ENCODE peak calls at places on chromosomes 16 and 17, in eight cellular contexts. D is mucosa of descending colon, N is cardiac fibroblast, E is fibroblast of lung, W is BJ, M is foreskin fibroblast, L is AG04450, U is left ventricle myocardium inferior. B is an unnamed sample.

GRCh38 chr16:58105619-58106018 is 23.6 kb downstream of the CFAP20 start:
- DNase-seq in D (no peak), N (no peak), E (no peak), W (no peak), M (no peak), L (no peak), U (no peak), B (no peak)

GRCh38 chr17:77426676-77427386 is 286.1 kb downstream of the SEC14L1 start:
- DNase-seq in D (no peak), N (no peak), E (no peak), W (no peak), M (no peak), L (no peak), U (no peak), B (no peak)

GRCh38 chr16:54143934-54144333 is 142.7 kb downstream of the IRX3 start:
- DNase-seq in D (no peak), N (no peak), E (no peak), W (no peak), M (no peak), L (no peak), U (no peak), B (no peak)

GRCh38 chr17:71550675-71551074 is 570.1 kb upstream of the SOX9 start:
- DNase-seq in D (no peak), N (no peak), E (no peak), W (no peak), M (no peak), L (no peak), U (no peak), B (no peak)

GRCh38 chr16:56689171-56689570 is 6.9 kb downstream of the MT1X start:
- DNase-seq in D (no peak), N (peak), E (no peak), W (no peak), M (no peak), L (no peak), U (no peak), B (no peak)

GRCh38 chr17:28364665-28365363 is at the start of gene SEBOX:
- DNase-seq in D (no peak), N (no peak), E (no peak), W (no peak), M (no peak), L (no peak), U (no peak), B (no peak)

GRCh38 chr16:11207646-11208045 is 48.4 kb downstream of the SOCS1 start:
- DNase-seq in D (no peak), N (peak), E (no peak), W (no peak), M (no peak), L (no peak), U (no peak), B (no peak)

GRCh38 chr17:1168537-1169234 is 11.1 kb downstream of the ABR start:
- DNase-seq in D (no peak), N (no peak), E (no peak), W (no peak), M (no peak), L (no peak), U (no peak), B (no peak)

GRCh38 chr16:13936596-13937081 is 16.7 kb downstream of the ERCC4 start:
- DNase-seq in D (no peak), N (peak), E (peak), W (no peak), M (peak), L (no peak), U (no peak), B (peak)

GRCh38 chr16:49776085-49776501 is 79.8 kb downstream of the ZNF423 start:
- DNase-seq in D (no peak), N (peak), E (no peak), W (no peak), M (no peak), L (no peak), U (peak), B (no peak)

GRCh38 chr17:75683467-75684041 is 16.4 kb downstream of the SAP30BP start:
- DNase-seq in D (no peak), N (peak), E (peak), W (no peak), M (peak), L (no peak), U (no peak), B (peak)

GRCh38 chr17:57612202-57613071 is 132.7 kb downstream of the CCDC182 start:
- DNase-seq in D (no peak), N (no peak), E (no peak), W (no peak), M (no peak), L (no peak), U (no peak), B (no peak)

GRCh38 chr17:7307686-7308624 is 527 bp downstream of the EIF5A start:
- DNase-seq in D (peak), N (peak), E (peak), W (no peak), M (peak), L (no peak), U (peak), B (no peak)

GRCh38 chr16:5378531-5378930 is 280.9 kb upstream of the EEF2KMT start:
- DNase-seq in D (no peak), N (no peak), E (no peak), W (no peak), M (no peak), L (no peak), U (no peak), B (no peak)

GRCh38 chr16:73071131-73071940 is 23.4 kb upstream of the ZFHX3 start:
- DNase-seq in D (peak), N (peak), E (peak), W (no peak), M (peak), L (no peak), U (peak), B (peak)

GRCh38 chr16:77553130-77553529 is 118.3 kb upstream of the ADAMTS18 start:
- DNase-seq in D (no peak), N (no peak), E (no peak), W (no peak), M (no peak), L (no peak), U (no peak), B (no peak)

GRCh38 chr17:31472137-31472536 is 80.7 kb downstream of the RAB11FIP4 start:
- DNase-seq in D (no peak), N (no peak), E (no peak), W (no peak), M (no peak), L (no peak), U (no peak), B (no peak)

GRCh38 chr16:78485188-78485898 is 385.9 kb downstream of the WWOX start:
- DNase-seq in D (no peak), N (no peak), E (no peak), W (no peak), M (no peak), L (no peak), U (no peak), B (no peak)

GRCh38 chr17:29778936-29779811 is 150.9 kb downstream of the SSH2 start:
- DNase-seq in D (no peak), N (peak), E (peak), W (no peak), M (peak), L (no peak), U (peak), B (peak)

GRCh38 chr16:11100239-11100750 is 155.7 kb downstream of the SOCS1 start:
- DNase-seq in D (no peak), N (peak), E (peak), W (peak), M (peak), L (peak), U (peak), B (peak)

GRCh38 chr16:66618588-66618987 is 14.1 kb downstream of the CMTM3 start:
- DNase-seq in D (no peak), N (peak), E (peak), W (peak), M (peak), L (peak), U (no peak), B (peak)

GRCh38 chr16:3007957-3008748 is 4.6 kb upstream of the CLDN9 start:
- DNase-seq in D (no peak), N (no peak), E (no peak), W (no peak), M (no peak), L (no peak), U (peak), B (no peak)

GRCh38 chr17:50177983-50178834 is 12.4 kb downstream of the SGCA start:
- DNase-seq in D (peak), N (peak), E (peak), W (peak), M (peak), L (peak), U (peak), B (peak)

GRCh38 chr16:31138621-31139578 is 3.4 kb upstream of the PRSS8 start:
- DNase-seq in D (peak), N (peak), E (peak), W (peak), M (peak), L (no peak), U (peak), B (peak)

GRCh38 chr16:88940196-88941050 is 36.6 kb downstream of the CBFA2T3 start:
- DNase-seq in D (peak), N (no peak), E (no peak), W (no peak), M (peak), L (no peak), U (no peak), B (no peak)

GRCh38 chr17:2055494-2056220 is 754 bp downstream of the HIC1 start:
- DNase-seq in D (peak), N (peak), E (peak), W (no peak), M (peak), L (no peak), U (no peak), B (no peak)

GRCh38 chr17:59440757-59441458 is 109.5 kb downstream of the YPEL2 start:
- DNase-seq in D (peak), N (peak), E (peak), W (no peak), M (peak), L (peak), U (peak), B (peak)

GRCh38 chr16:69823831-69824563 is 61.9 kb downstream of the WWP2 start:
- DNase-seq in D (no peak), N (peak), E (no peak), W (no peak), M (no peak), L (no peak), U (peak), B (no peak)

GRCh38 chr17:35557353-35557752 is 3.3 kb downstream of the SLFN14 start:
- DNase-seq in D (no peak), N (no peak), E (no peak), W (no peak), M (no peak), L (no peak), U (no peak), B (no peak)

GRCh38 chr17:35555695-35556094 is 4.9 kb downstream of the SLFN14 start:
- DNase-seq in D (no peak), N (no peak), E (no peak), W (no peak), M (no peak), L (no peak), U (no peak), B (no peak)

GRCh38 chr17:35559495-35559894 is 1.1 kb downstream of the SLFN14 start:
- DNase-seq in D (no peak), N (no peak), E (no peak), W (no peak), M (no peak), L (no peak), U (no peak), B (no peak)

GRCh38 chr17:35560703-35561102 is at the start of gene SLFN14:
- DNase-seq in D (no peak), N (no peak), E (no peak), W (no peak), M (no peak), L (no peak), U (no peak), B (no peak)
- H3K4me3 ChIP-seq in D (no peak), N (no peak), E (no peak), W (no peak), M (no peak), L (no peak), U (no peak), B (no peak)

DNA sequence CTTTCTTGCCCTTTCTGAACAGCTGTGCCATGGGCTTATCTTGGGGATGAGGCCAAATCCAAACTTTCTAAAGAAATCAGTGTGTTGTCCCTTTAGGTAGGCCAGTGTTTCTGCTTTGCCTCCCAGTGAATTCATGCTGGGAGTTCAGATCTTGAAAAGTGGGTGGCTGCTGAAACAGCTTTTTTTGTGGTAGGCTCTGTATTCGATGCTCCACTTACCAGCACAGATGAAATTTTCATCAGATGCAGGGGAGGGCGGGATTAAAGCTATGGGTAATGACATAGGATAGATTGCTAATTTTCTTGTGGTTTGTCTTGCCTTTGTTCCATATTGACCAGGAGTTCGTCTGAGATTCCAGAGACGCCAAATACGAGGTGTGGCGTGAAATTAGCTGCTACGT is 2.8 kb downstream of the SOCS7 start:
- DNase-seq in D (no peak), N (no peak), E (no peak), W (no peak), M (no peak), L (no peak), U (no peak), B (no peak)
- H3K4me3 ChIP-seq in D (no peak), N (no peak), E (peak), W (no peak), M (peak), L (peak), U (peak), B (no peak)

GRCh38 chr17:80647746-80648145 is 103.1 kb downstream of the RPTOR start:
- DNase-seq in D (no peak), N (peak), E (peak), W (peak), M (peak), L (peak), U (no peak), B (peak)
- H3K4me3 ChIP-seq in D (no peak), N (no peak), E (no peak), W (no peak), M (no peak), L (no peak), U (no peak), B (peak)

DNA sequence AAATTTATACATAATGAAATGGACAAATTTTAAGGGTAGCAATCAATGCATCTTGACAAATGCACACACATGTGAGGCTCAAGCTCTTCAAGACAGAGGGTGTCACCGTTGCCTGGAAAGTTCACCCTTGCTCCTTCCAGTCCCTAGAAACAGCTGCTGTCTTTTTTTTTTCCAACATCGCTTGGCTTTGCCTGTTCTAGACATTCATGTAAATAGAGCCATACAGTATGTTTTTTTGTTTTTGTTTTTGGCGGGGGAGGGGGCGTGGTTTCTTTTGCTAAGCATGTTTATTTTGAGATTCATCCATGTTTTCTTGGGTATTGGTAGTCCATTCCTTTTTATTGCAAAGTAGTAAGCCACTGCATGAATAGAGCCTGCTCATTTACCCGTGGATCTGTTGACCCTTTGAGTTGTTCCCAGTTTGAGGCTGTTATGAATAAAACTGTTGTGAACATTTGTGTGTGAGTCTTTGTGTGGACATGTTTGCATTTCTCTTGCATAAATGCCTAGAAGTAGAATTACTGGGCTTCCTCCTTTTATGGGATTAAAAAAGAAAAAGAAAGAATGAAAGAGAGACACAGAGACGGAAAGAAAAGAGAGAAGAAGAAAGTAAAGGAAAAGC is 78.4 kb downstream of the NT5M start:
- DNase-seq in D (no peak), N (no peak), E (no peak), W (no peak), M (no peak), L (no peak), U (no peak), B (no peak)
- H3K4me3 ChIP-seq in D (no peak), N (no peak), E (no peak), W (no peak), M (no peak), L (no peak), U (no peak), B (no peak)

DNA sequence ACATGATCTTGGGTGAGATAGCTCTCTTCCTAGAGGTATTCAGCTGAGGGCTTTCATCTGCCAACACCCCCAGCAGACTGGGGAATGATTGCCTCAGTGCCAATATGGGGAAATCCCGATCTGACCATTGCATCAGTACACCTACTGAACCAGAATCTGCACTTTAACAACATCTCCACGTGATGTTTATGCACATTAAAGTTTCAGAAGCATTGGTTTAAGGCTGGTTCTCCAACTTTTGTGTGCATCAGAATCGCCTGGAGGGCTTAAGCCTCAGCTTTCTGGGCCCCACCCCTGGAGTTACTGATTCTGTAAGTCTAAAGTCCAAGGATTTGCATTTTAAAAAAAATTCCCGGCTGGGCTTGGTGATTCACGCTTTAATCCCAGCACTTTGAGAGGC is 123.6 kb upstream of the MED13 start:
- DNase-seq in D (no peak), N (no peak), E (no peak), W (no peak), M (no peak), L (no peak), U (no peak), B (no peak)
- H3K4me3 ChIP-seq in D (no peak), N (no peak), E (no peak), W (no peak), M (no peak), L (no peak), U (no peak), B (no peak)

DNA sequence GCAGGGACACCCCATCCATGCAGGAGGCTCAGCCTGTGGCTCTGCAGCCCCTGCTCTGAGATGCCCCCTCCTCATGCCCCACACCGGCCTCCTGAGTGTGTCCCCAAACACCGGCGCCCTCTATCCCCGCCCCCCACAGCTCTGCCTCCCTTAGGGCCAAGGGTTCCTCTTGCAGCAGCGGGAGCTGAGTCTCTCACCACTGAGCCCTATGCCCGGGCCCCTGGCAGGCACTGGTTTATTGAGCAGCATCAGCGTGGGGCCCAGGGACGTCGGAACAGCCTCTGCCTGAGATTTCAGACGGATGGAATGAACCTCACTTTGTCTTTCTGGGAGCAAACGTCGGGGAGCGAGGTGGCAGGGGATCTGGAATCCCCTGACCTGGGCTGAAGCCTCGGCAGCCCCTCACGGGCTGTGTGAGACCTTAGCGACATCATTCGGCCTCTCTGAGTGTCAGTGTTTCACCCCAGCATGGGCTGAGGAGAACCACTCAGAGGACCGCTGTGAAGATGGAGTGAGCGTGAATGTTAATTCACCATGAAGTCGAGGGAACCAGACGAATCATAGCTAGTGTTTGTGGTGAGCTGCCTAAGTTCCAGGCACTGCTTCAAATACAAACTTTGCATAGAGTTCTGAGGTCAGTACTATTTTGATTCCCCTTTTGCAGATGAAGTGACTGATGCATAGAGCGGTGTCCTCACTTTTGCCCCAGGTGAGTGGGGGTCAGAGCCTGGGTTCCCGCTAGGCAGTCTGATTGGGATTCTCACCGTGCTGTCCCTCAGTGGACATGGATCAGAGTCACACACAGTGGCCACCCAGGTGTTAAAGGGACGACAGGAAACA is 5.3 kb upstream of the C16orf74 start:
- DNase-seq in D (no peak), N (no peak), E (peak), W (no peak), M (peak), L (no peak), U (no peak), B (peak)
- H3K4me3 ChIP-seq in D (no peak), N (no peak), E (no peak), W (no peak), M (no peak), L (no peak), U (no peak), B (no peak)

GRCh38 chr17:33753452-33753851 is 460.4 kb upstream of the ASIC2 start:
- DNase-seq in D (no peak), N (no peak), E (no peak), W (no peak), M (no peak), L (no peak), U (no peak), B (no peak)

GRCh38 chr17:33749171-33749570 is 456.1 kb upstream of the ASIC2 start:
- DNase-seq in D (no peak), N (no peak), E (no peak), W (no peak), M (no peak), L (no peak), U (no peak), B (no peak)

GRCh38 chr17:33751702-33752065 is 458.6 kb upstream of the ASIC2 start:
- DNase-seq in D (no peak), N (no peak), E (no peak), W (no peak), M (no peak), L (no peak), U (no peak), B (no peak)

GRCh38 chr17:33756021-33756420 is 462.9 kb upstream of the ASIC2 start:
- DNase-seq in D (no peak), N (no peak), E (no peak), W (no peak), M (no peak), L (no peak), U (no peak), B (no peak)

GRCh38 chr17:33750943-33751701 is 458.0 kb upstream of the ASIC2 start:
- DNase-seq in D (peak), N (peak), E (peak), W (peak), M (peak), L (peak), U (peak), B (peak)
- H3K4me3 ChIP-seq in D (no peak), N (peak), E (peak), W (no peak), M (peak), L (peak), U (peak), B (peak)

DNA sequence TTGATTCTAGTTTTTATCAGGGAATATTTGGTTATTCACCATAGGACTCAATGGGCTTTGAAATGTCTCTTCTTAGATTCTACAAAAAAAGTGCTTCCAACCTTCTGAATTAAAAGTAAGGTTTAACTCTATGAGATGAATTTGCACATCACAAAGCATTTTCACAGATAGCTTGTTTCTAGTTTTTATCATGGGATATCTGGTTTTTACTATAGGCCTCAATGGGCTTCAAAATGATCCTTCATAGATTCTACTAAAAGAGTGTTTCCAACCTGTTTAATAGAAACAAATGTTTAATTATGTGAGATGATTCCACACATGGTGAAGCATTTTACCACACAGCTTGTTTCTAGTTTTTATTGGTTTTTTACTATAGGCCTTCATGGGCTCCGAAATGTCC is 560.7 kb downstream of the KCNJ18 start:
- DNase-seq in D (no peak), N (no peak), E (no peak), W (no peak), M (no peak), L (no peak), U (no peak), B (no peak)
- H3K4me3 ChIP-seq in D (no peak), N (no peak), E (no peak), W (no peak), M (no peak), L (no peak), U (no peak), B (no peak)